ENCODE peak calls at places on chromosomes 7 and 10, in seven cellular contexts. S is neural progenitor cell, H is colonic mucosa, P is choroid plexus epithelial cell, J is AG04450, K is endothelial cell, Y is uterus. A is an unnamed sample.

GRCh38 chr7:12322287-12322902 is 81.3 kb downstream of the VWDE start:
- DNase-seq in S (no peak), H (no peak), P (peak), J (no peak), K (no peak), Y (no peak), A (no peak)

GRCh38 chr7:129829677-129830631 is 122.8 kb downstream of the UBE2H start:
- DNase-seq in S (peak), H (peak), P (peak), J (peak), K (peak), Y (peak), A (peak)

GRCh38 chr10:97127960-97128850 is 57.6 kb downstream of the SLIT1 start:
- DNase-seq in S (no peak), H (no peak), P (peak), J (no peak), K (no peak), Y (no peak), A (no peak)

GRCh38 chr10:101961591-101962498 is 94.1 kb downstream of the ARMH3 start:
- DNase-seq in S (no peak), H (no peak), P (peak), J (no peak), K (no peak), Y (no peak), A (no peak)

GRCh38 chr7:104628017-104628416 is 299.6 kb downstream of the LHFPL3 start:
- DNase-seq in S (no peak), H (no peak), P (no peak), J (no peak), K (no peak), Y (no peak), A (no peak)

GRCh38 chr10:30742471-30742870 is 112.9 kb upstream of the LYZL2 start:
- DNase-seq in S (no peak), H (no peak), P (no peak), J (no peak), K (no peak), Y (no peak), A (no peak)

GRCh38 chr10:25493122-25493893 is 318.5 kb downstream of the GPR158 start:
- DNase-seq in S (peak), H (no peak), P (peak), J (no peak), K (peak), Y (no peak), A (no peak)

GRCh38 chr7:94418851-94419250 is 24.2 kb downstream of the COL1A2 start:
- DNase-seq in S (no peak), H (no peak), P (peak), J (no peak), K (no peak), Y (no peak), A (no peak)

GRCh38 chr10:50295367-50295766 is 44.1 kb upstream of the ASAH2 start:
- DNase-seq in S (no peak), H (no peak), P (no peak), J (no peak), K (no peak), Y (no peak), A (no peak)

GRCh38 chr10:90354914-90355313 is 502.9 kb downstream of the HTR7 start:
- DNase-seq in S (no peak), H (no peak), P (no peak), J (no peak), K (no peak), Y (no peak), A (no peak)

GRCh38 chr7:37643876-37644275 is 39.7 kb upstream of the GPR141 start:
- DNase-seq in S (peak), H (no peak), P (no peak), J (no peak), K (no peak), Y (no peak), A (no peak)

GRCh38 chr10:11625019-11625735 is 13.7 kb upstream of the USP6NL start:
- DNase-seq in S (no peak), H (no peak), P (no peak), J (no peak), K (no peak), Y (no peak), A (no peak)

GRCh38 chr10:20986049-20986448 is 88.9 kb upstream of the NEBL start:
- DNase-seq in S (no peak), H (peak), P (peak), J (no peak), K (no peak), Y (no peak), A (no peak)

GRCh38 chr10:51244739-51245138 is 170.5 kb downstream of the PRKG1 start:
- DNase-seq in S (peak), H (no peak), P (peak), J (peak), K (no peak), Y (no peak), A (no peak)

GRCh38 chr7:132899833-132900232 is 182.1 kb downstream of the CHCHD3 start:
- DNase-seq in S (no peak), H (no peak), P (peak), J (no peak), K (no peak), Y (no peak), A (no peak)

GRCh38 chr10:121069061-121069850 is 218.1 kb downstream of the WDR11 start:
- DNase-seq in S (no peak), H (no peak), P (peak), J (no peak), K (no peak), Y (no peak), A (no peak)

GRCh38 chr10:50470798-50471582 is 152.8 kb downstream of the SGMS1 start:
- DNase-seq in S (no peak), H (peak), P (no peak), J (no peak), K (no peak), Y (no peak), A (no peak)

GRCh38 chr7:67267914-67268313 is 271.3 kb downstream of the TYW1 start:
- DNase-seq in S (peak), H (no peak), P (peak), J (no peak), K (no peak), Y (no peak), A (no peak)

GRCh38 chr10:107689318-107689717 is 524.8 kb upstream of the SORCS1 start:
- DNase-seq in S (no peak), H (no peak), P (no peak), J (no peak), K (no peak), Y (no peak), A (no peak)

GRCh38 chr7:51278797-51279196 is 37.8 kb downstream of the COBL start:
- DNase-seq in S (peak), H (no peak), P (no peak), J (no peak), K (no peak), Y (no peak), A (no peak)

GRCh38 chr10:77104459-77104980 is 533.1 kb downstream of the KCNMA1 start:
- DNase-seq in S (no peak), H (no peak), P (peak), J (peak), K (no peak), Y (peak), A (no peak)

GRCh38 chr7:676972-677385 is 49.5 kb upstream of the DNAAF5 start:
- DNase-seq in S (no peak), H (no peak), P (no peak), J (no peak), K (no peak), Y (no peak), A (no peak)

GRCh38 chr7:19060870-19061269 is 56.6 kb downstream of the TWIST1 start:
- DNase-seq in S (no peak), H (no peak), P (peak), J (no peak), K (no peak), Y (no peak), A (no peak)

GRCh38 chr10:117363027-117363426 is 12.2 kb downstream of the PDZD8 start:
- DNase-seq in S (no peak), H (no peak), P (peak), J (no peak), K (no peak), Y (no peak), A (no peak)

GRCh38 chr7:50869108-50869716 is 86.5 kb upstream of the GRB10 start:
- DNase-seq in S (no peak), H (no peak), P (peak), J (peak), K (no peak), Y (no peak), A (no peak)

GRCh38 chr7:24865994-24866615 is 108.8 kb upstream of the GSDME start:
- DNase-seq in S (no peak), H (no peak), P (no peak), J (no peak), K (no peak), Y (no peak), A (no peak)

GRCh38 chr7:55060690-55061414 is 42.0 kb downstream of the EGFR start:
- DNase-seq in S (no peak), H (no peak), P (peak), J (no peak), K (no peak), Y (no peak), A (no peak)

GRCh38 chr7:105268511-105269392 is 120.0 kb downstream of the SRPK2 start:
- DNase-seq in S (no peak), H (peak), P (peak), J (peak), K (no peak), Y (no peak), A (no peak)

GRCh38 chr7:3005257-3005656 is 38.4 kb downstream of the CARD11 start:
- DNase-seq in S (no peak), H (no peak), P (peak), J (no peak), K (no peak), Y (no peak), A (no peak)

GRCh38 chr10:117342638-117343037 is 32.6 kb downstream of the PDZD8 start:
- DNase-seq in S (no peak), H (no peak), P (peak), J (peak), K (no peak), Y (no peak), A (no peak)

GRCh38 chr10:86347856-86348255 is 18.7 kb downstream of the GRID1 start:
- DNase-seq in S (no peak), H (no peak), P (no peak), J (no peak), K (no peak), Y (no peak), A (no peak)

GRCh38 chr10:86346794-86347665 is 19.6 kb downstream of the GRID1 start:
- DNase-seq in S (peak), H (no peak), P (no peak), J (no peak), K (no peak), Y (no peak), A (no peak)

GRCh38 chr10:86349940-86350630 is 16.5 kb downstream of the GRID1 start:
- DNase-seq in S (no peak), H (no peak), P (no peak), J (no peak), K (no peak), Y (no peak), A (no peak)

GRCh38 chr10:86349474-86349873 is 17.1 kb downstream of the GRID1 start:
- DNase-seq in S (peak), H (no peak), P (peak), J (no peak), K (peak), Y (no peak), A (no peak)

GRCh38 chr10:86348321-86349210 is 18.0 kb downstream of the GRID1 start:
- DNase-seq in S (peak), H (no peak), P (peak), J (no peak), K (no peak), Y (no peak), A (no peak)
- TF ChIP-seq CTCF in S (peak), H (no peak), P (peak), J (no peak), K (no peak), Y (no peak), A (no peak)

GRCh38 chr10:114110174-114110972 is 63.6 kb downstream of the CCDC186 start:
- DNase-seq in S (peak), H (no peak), P (peak), J (no peak), K (no peak), Y (no peak), A (no peak)
- TF ChIP-seq CTCF in S (peak), H (no peak), P (peak), J (peak), K (peak), Y (no peak), A (no peak)

DNA sequence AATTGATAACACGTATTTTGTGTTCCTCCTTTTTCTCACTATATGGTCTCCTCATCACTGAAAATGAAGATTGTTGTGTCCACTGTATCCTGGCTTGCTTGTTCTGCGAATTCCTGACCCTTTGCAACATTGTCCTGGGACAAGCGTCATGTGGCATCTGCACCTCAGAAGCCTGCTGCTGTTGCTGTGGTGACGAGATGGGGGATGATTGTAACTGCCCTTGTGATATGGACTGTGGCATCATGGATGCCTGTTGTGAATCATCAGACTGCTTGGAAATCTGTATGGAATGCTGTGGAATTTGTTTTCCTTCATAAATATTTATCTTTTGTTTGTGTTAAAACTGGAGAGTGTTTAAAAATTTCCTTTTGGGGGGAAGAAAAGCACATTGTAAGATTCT is 93.7 kb downstream of the MDFIC start:
- DNase-seq in S (no peak), H (no peak), P (peak), J (peak), K (no peak), Y (no peak), A (no peak)
- TF ChIP-seq CTCF in S (no peak), H (no peak), P (no peak), J (no peak), K (no peak), Y (no peak), A (no peak)

GRCh38 chr7:35241884-35242283 is 12.0 kb downstream of the TBX20 start:
- DNase-seq in S (peak), H (no peak), P (peak), J (no peak), K (no peak), Y (no peak), A (no peak)
- TF ChIP-seq CTCF in S (peak), H (no peak), P (peak), J (no peak), K (no peak), Y (no peak), A (peak)

GRCh38 chr10:16853201-16853600 is 36.0 kb upstream of the RSU1 start:
- DNase-seq in S (no peak), H (no peak), P (peak), J (no peak), K (no peak), Y (no peak), A (no peak)
- TF ChIP-seq CTCF in S (no peak), H (no peak), P (peak), J (peak), K (no peak), Y (no peak), A (peak)

GRCh38 chr10:133018491-133018890 is 69.2 kb upstream of the ADGRA1 start:
- DNase-seq in S (no peak), H (no peak), P (no peak), J (no peak), K (no peak), Y (no peak), A (no peak)
- TF ChIP-seq CTCF in S (no peak), H (no peak), P (no peak), J (no peak), K (no peak), Y (no peak), A (no peak)